ENCODE peak calls at places on chromosomes 5 and 9, in seven cellular contexts. One of them, this sample, is unnamed.

GRCh38 chr5:149367249-149367971 is 9.6 kb downstream of the PCYOX1L start:
- DNase-seq in nephron progenitor cell: peak; percentile 81
- DNase-seq in H9: peak; percentile 88
- DNase-seq in tibial artery: no peak
- DNase-seq in ovary: peak; percentile 73
- DNase-seq in uterus: peak; percentile 80
- DNase-seq in stomach: peak; percentile 62
- DNase-seq in this sample: peak; percentile 81

GRCh38 chr9:114238919-114239879 is 83.7 kb upstream of the ORM1 start:
- DNase-seq in H9: peak; percentile 43
- DNase-seq in uterus: no peak
- DNase-seq in tibial artery: no peak
- DNase-seq in stomach: no peak
- DNase-seq in ovary: no peak
- DNase-seq in nephron progenitor cell: no peak
- DNase-seq in this sample: no peak

GRCh38 chr9:93134740-93135444 is 841 bp upstream of the NINJ1 start:
- DNase-seq in ovary: peak; percentile 54
- DNase-seq in H9: no peak
- DNase-seq in stomach: no peak
- DNase-seq in tibial artery: no peak
- DNase-seq in nephron progenitor cell: no peak
- DNase-seq in uterus: peak; percentile 22
- DNase-seq in this sample: no peak

GRCh38 chr9:136881691-136882108 is 4.6 kb upstream of the TRAF2 start:
- DNase-seq in uterus: no peak
- DNase-seq in tibial artery: no peak
- DNase-seq in stomach: peak; percentile 61
- DNase-seq in H9: no peak
- DNase-seq in ovary: no peak
- DNase-seq in nephron progenitor cell: no peak
- DNase-seq in this sample: no peak

GRCh38 chr5:167587768-167588167 is 703.7 kb upstream of the WWC1 start:
- DNase-seq in uterus: no peak
- DNase-seq in stomach: no peak
- DNase-seq in tibial artery: no peak
- DNase-seq in H9: peak; percentile 68
- DNase-seq in nephron progenitor cell: peak; percentile 38
- DNase-seq in ovary: no peak
- DNase-seq in this sample: peak; percentile 59

GRCh38 chr9:134205636-134206316 is 41.4 kb upstream of the RNU6ATAC start:
- DNase-seq in tibial artery: peak; percentile 65
- DNase-seq in stomach: no peak
- DNase-seq in nephron progenitor cell: no peak
- DNase-seq in H9: no peak
- DNase-seq in ovary: no peak
- DNase-seq in uterus: peak; percentile 83
- DNase-seq in this sample: peak; percentile 64

GRCh38 chr9:134284273-134284672 is 42.0 kb upstream of the RXRA start:
- DNase-seq in stomach: peak; percentile 70
- DNase-seq in ovary: no peak
- DNase-seq in uterus: no peak
- DNase-seq in H9: no peak
- DNase-seq in nephron progenitor cell: no peak
- DNase-seq in tibial artery: no peak
- DNase-seq in this sample: no peak

GRCh38 chr5:474826-475661 is 32.1 kb downstream of the EXOC3 start:
- DNase-seq in nephron progenitor cell: peak; percentile 49
- DNase-seq in H9: no peak
- DNase-seq in ovary: peak; percentile 58
- DNase-seq in stomach: no peak
- DNase-seq in tibial artery: no peak
- DNase-seq in uterus: no peak
- DNase-seq in this sample: peak; percentile 32

GRCh38 chr9:71487046-71487445 is 281.3 kb downstream of the CEMIP2 start:
- DNase-seq in tibial artery: no peak
- DNase-seq in H9: peak; percentile 52
- DNase-seq in stomach: peak; percentile 26
- DNase-seq in ovary: no peak
- DNase-seq in uterus: no peak
- DNase-seq in nephron progenitor cell: no peak
- DNase-seq in this sample: no peak

GRCh38 chr5:1051366-1051720 is 42.7 kb downstream of the NKD2 start:
- DNase-seq in H9: no peak
- DNase-seq in ovary: no peak
- DNase-seq in stomach: no peak
- DNase-seq in nephron progenitor cell: no peak
- DNase-seq in tibial artery: no peak
- DNase-seq in uterus: no peak
- DNase-seq in this sample: no peak

GRCh38 chr5:134374234-134374633 is 2.9 kb downstream of the UBE2B start:
- DNase-seq in H9: no peak
- DNase-seq in ovary: no peak
- DNase-seq in stomach: no peak
- DNase-seq in tibial artery: no peak
- DNase-seq in uterus: no peak
- DNase-seq in nephron progenitor cell: no peak
- DNase-seq in this sample: no peak

GRCh38 chr5:123131805-123132204 is 42.8 kb downstream of the PRDM6 start:
- DNase-seq in tibial artery: no peak
- DNase-seq in uterus: no peak
- DNase-seq in nephron progenitor cell: no peak
- DNase-seq in H9: no peak
- DNase-seq in stomach: no peak
- DNase-seq in ovary: no peak
- DNase-seq in this sample: no peak

GRCh38 chr9:123371805-123372590 is 16.0 kb downstream of the CRB2 start:
- DNase-seq in nephron progenitor cell: no peak
- DNase-seq in tibial artery: no peak
- DNase-seq in ovary: no peak
- DNase-seq in stomach: no peak
- DNase-seq in H9: no peak
- DNase-seq in uterus: no peak
- DNase-seq in this sample: no peak

GRCh38 chr9:123371228-123371584 is 15.2 kb downstream of the CRB2 start:
- DNase-seq in uterus: no peak
- DNase-seq in stomach: no peak
- DNase-seq in ovary: no peak
- DNase-seq in nephron progenitor cell: no peak
- DNase-seq in H9: no peak
- DNase-seq in tibial artery: no peak
- DNase-seq in this sample: no peak

GRCh38 chr9:123370108-123370507 is 14.1 kb downstream of the CRB2 start:
- DNase-seq in stomach: no peak
- DNase-seq in ovary: no peak
- DNase-seq in tibial artery: no peak
- DNase-seq in nephron progenitor cell: no peak
- DNase-seq in H9: no peak
- DNase-seq in uterus: no peak
- DNase-seq in this sample: no peak

GRCh38 chr9:123369296-123369695 is 13.3 kb downstream of the CRB2 start:
- DNase-seq in ovary: no peak
- DNase-seq in nephron progenitor cell: no peak
- DNase-seq in uterus: no peak
- DNase-seq in H9: no peak
- DNase-seq in stomach: no peak
- DNase-seq in tibial artery: no peak
- DNase-seq in this sample: no peak

DNA sequence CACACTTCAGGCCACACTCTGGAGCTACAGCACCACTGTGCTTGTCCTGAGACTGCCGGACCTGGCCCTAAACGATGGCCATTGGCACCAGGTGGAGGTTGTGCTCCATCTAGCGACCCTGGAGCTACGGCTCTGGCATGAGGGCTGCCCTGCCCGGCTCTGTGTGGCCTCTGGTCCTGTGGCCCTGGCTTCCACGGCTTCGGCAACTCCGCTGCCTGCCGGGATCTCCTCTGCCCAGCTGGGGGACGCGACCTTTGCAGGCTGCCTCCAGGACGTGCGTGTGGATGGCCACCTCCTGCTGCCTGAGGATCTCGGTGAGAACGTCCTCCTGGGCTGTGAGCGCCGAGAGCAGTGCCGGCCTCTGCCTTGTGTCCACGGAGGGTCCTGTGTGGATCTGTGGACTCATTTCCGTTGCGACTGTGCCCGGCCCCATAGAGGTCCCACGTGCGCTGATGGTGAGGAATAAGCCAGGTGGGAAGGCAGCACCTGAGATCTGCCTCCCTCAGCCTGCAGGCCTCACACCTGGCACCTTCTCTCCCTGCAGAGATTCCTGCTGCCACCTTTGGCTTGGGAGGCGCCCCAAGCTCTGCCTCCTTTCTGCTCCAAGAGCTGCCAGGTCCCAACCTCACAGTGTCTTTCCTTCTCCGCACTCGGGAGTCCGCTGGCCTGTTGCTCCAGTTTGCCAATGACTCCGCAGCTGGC is 14.7 kb downstream of the CRB2 start:
- DNase-seq in stomach: no peak
- DNase-seq in ovary: no peak
- DNase-seq in uterus: no peak
- DNase-seq in tibial artery: no peak
- DNase-seq in H9: no peak
- DNase-seq in nephron progenitor cell: no peak
- DNase-seq in this sample: no peak
- TF ChIP-seq CTCF in stomach: no peak
- TF ChIP-seq CTCF in ovary: no peak
- TF ChIP-seq CTCF in uterus: no peak
- TF ChIP-seq CTCF in tibial artery: no peak
- TF ChIP-seq CTCF in H9: no peak
- TF ChIP-seq CTCF in nephron progenitor cell: no peak
- TF ChIP-seq CTCF in this sample: no peak

GRCh38 chr9:78369644-78370219 is 72.8 kb downstream of the PSAT1 start:
- DNase-seq in stomach: peak; percentile 71
- DNase-seq in ovary: peak; percentile 80
- DNase-seq in uterus: peak; percentile 16
- DNase-seq in nephron progenitor cell: peak; percentile 83
- DNase-seq in H9: peak; percentile 86
- DNase-seq in tibial artery: peak; percentile 57
- DNase-seq in this sample: peak; percentile 90

GRCh38 chr9:78368236-78368635 is 71.3 kb downstream of the PSAT1 start:
- DNase-seq in ovary: no peak
- DNase-seq in tibial artery: no peak
- DNase-seq in uterus: no peak
- DNase-seq in nephron progenitor cell: no peak
- DNase-seq in H9: no peak
- DNase-seq in stomach: no peak
- DNase-seq in this sample: no peak

GRCh38 chr9:78366827-78367226 is 69.9 kb downstream of the PSAT1 start:
- DNase-seq in uterus: no peak
- DNase-seq in stomach: no peak
- DNase-seq in nephron progenitor cell: no peak
- DNase-seq in ovary: no peak
- DNase-seq in H9: no peak
- DNase-seq in tibial artery: no peak
- DNase-seq in this sample: no peak

GRCh38 chr9:78363221-78363620 is 66.3 kb downstream of the PSAT1 start:
- DNase-seq in stomach: no peak
- DNase-seq in uterus: no peak
- DNase-seq in tibial artery: no peak
- DNase-seq in ovary: no peak
- DNase-seq in nephron progenitor cell: no peak
- DNase-seq in H9: no peak
- DNase-seq in this sample: no peak

DNA sequence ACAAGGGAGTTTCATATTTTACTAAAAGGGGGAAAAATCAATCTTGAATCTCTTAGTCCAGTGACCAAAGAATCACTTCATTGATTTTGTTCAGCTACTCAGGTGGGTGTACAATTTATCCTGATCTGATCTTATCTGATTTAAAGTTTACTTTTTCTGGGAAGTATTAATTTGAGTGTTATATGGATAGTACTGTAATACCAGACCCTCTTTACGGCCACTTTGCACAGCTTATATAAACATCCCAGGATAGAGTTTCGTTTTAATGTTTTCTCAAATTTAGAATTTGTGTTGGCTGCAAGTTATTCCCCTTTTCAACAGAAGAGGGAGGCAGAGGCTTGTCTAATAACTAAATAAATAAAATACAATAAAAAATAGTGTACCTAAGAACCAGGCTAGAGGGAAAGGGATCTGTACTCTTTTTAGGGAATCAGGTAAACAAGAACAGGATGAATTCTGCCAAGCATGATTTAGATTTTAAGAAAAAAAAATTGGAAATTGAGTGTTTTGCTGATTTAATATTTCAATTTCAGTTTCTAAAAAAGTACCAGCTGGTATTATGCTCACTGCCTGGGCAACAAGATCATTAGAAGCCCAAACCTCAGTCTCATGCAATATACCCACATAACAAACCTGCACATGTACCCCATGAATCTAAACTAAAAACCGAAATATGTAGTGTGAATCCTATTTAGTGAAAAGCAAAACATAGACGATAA is 69.2 kb downstream of the PSAT1 start:
- DNase-seq in H9: no peak
- DNase-seq in uterus: no peak
- DNase-seq in stomach: no peak
- DNase-seq in ovary: no peak
- DNase-seq in tibial artery: no peak
- DNase-seq in nephron progenitor cell: no peak
- DNase-seq in this sample: no peak
- TF ChIP-seq CTCF in H9: peak; percentile 73
- TF ChIP-seq CTCF in uterus: peak; percentile 26
- TF ChIP-seq CTCF in stomach: no peak
- TF ChIP-seq CTCF in ovary: no peak
- TF ChIP-seq CTCF in tibial artery: peak; percentile 57
- TF ChIP-seq CTCF in nephron progenitor cell: peak; percentile 73
- TF ChIP-seq CTCF in this sample: peak; percentile 67

GRCh38 chr5:93830893-93831292 is 89.5 kb upstream of the POU5F2 start:
- DNase-seq in H9: no peak
- DNase-seq in nephron progenitor cell: no peak
- DNase-seq in uterus: no peak
- DNase-seq in stomach: no peak
- DNase-seq in ovary: no peak
- DNase-seq in tibial artery: no peak
- DNase-seq in this sample: no peak

GRCh38 chr5:93829346-93829745 is 87.9 kb upstream of the POU5F2 start:
- DNase-seq in nephron progenitor cell: no peak
- DNase-seq in H9: no peak
- DNase-seq in uterus: no peak
- DNase-seq in stomach: no peak
- DNase-seq in ovary: no peak
- DNase-seq in tibial artery: no peak
- DNase-seq in this sample: no peak

GRCh38 chr5:93831449-93831848 is 90.0 kb upstream of the POU5F2 start:
- DNase-seq in ovary: no peak
- DNase-seq in stomach: no peak
- DNase-seq in H9: no peak
- DNase-seq in uterus: no peak
- DNase-seq in tibial artery: no peak
- DNase-seq in nephron progenitor cell: no peak
- DNase-seq in this sample: no peak
- TF ChIP-seq CTCF in ovary: no peak
- TF ChIP-seq CTCF in stomach: no peak
- TF ChIP-seq CTCF in H9: no peak
- TF ChIP-seq CTCF in uterus: no peak
- TF ChIP-seq CTCF in tibial artery: no peak
- TF ChIP-seq CTCF in nephron progenitor cell: no peak
- TF ChIP-seq CTCF in this sample: no peak

DNA sequence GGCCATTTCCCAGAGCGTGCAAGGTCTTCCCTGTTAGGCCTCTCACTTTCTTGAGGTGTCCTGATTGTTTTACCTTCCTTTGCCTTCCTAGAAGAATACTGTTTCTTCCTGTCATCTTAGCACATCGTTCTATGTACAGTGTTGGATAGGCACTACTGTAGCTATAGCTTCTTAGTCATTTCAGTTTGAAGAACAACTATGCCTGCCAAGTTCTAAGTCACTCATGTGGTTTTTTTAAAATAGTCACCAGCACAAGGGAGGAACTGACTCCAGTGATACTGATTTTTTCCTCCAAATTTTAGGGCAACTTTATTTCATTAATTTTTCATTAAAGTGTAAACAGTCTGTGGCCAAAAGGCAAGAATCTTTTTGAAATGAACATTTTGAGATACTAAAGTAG is 122.4 kb upstream of the NR5A1 start:
- DNase-seq in tibial artery: no peak
- DNase-seq in nephron progenitor cell: no peak
- DNase-seq in stomach: no peak
- DNase-seq in ovary: no peak
- DNase-seq in H9: no peak
- DNase-seq in uterus: no peak
- DNase-seq in this sample: no peak
- TF ChIP-seq CTCF in tibial artery: no peak
- TF ChIP-seq CTCF in nephron progenitor cell: no peak
- TF ChIP-seq CTCF in stomach: no peak
- TF ChIP-seq CTCF in ovary: no peak
- TF ChIP-seq CTCF in H9: no peak
- TF ChIP-seq CTCF in uterus: no peak
- TF ChIP-seq CTCF in this sample: no peak

This sample was measured in glutamatergic neuron.